ENCODE peak calls at places on chromosomes 4 and X, in seven cellular contexts. One of them, this sample, is unnamed.

GRCh38 chr4:109969909-109970308 is 57.2 kb downstream of the EGF start:
- DNase-seq in stimulated activated CD4-positive, alpha-beta T cell treated with anti-CD3 and anti-CD28 coated beads, Interleukin-2, amount 100 ng/mL, for 48 hours: no peak
- DNase-seq in iPS DF 19.7: no peak
- DNase-seq in M059J: no peak
- DNase-seq in stimulated activated CD8-positive, alpha-beta memory T cell treated with anti-CD3 and anti-CD28 coated beads, Interleukin-4, amount 100 ng/mL, for 24 hours: no peak
- DNase-seq in SK-N-DZ: no peak
- DNase-seq in HTR-8/SVneo: no peak
- DNase-seq in this sample: no peak

GRCh38 chr4:54556587-54556986 is 101.2 kb upstream of the KIT start:
- DNase-seq in stimulated activated CD4-positive, alpha-beta T cell treated with anti-CD3 and anti-CD28 coated beads, Interleukin-2, amount 100 ng/mL, for 48 hours: no peak
- DNase-seq in iPS DF 19.7: no peak
- DNase-seq in M059J: no peak
- DNase-seq in stimulated activated CD8-positive, alpha-beta memory T cell treated with anti-CD3 and anti-CD28 coated beads, Interleukin-4, amount 100 ng/mL, for 24 hours: no peak
- DNase-seq in SK-N-DZ: no peak
- DNase-seq in HTR-8/SVneo: no peak
- DNase-seq in this sample: no peak

GRCh38 chr4:48129307-48130014 is 4.6 kb downstream of the TXK start:
- DNase-seq in stimulated activated CD4-positive, alpha-beta T cell treated with anti-CD3 and anti-CD28 coated beads, Interleukin-2, amount 100 ng/mL, for 48 hours: no peak
- DNase-seq in iPS DF 19.7: no peak
- DNase-seq in M059J: peak
- DNase-seq in stimulated activated CD8-positive, alpha-beta memory T cell treated with anti-CD3 and anti-CD28 coated beads, Interleukin-4, amount 100 ng/mL, for 24 hours: peak
- DNase-seq in SK-N-DZ: no peak
- DNase-seq in HTR-8/SVneo: no peak
- DNase-seq in this sample: no peak

GRCh38 chrX:104098151-104098808 is 14.0 kb upstream of the ZCCHC18 start:
- DNase-seq in stimulated activated CD4-positive, alpha-beta T cell treated with anti-CD3 and anti-CD28 coated beads, Interleukin-2, amount 100 ng/mL, for 48 hours: peak
- DNase-seq in iPS DF 19.7: no peak
- DNase-seq in M059J: peak
- DNase-seq in stimulated activated CD8-positive, alpha-beta memory T cell treated with anti-CD3 and anti-CD28 coated beads, Interleukin-4, amount 100 ng/mL, for 24 hours: peak
- DNase-seq in SK-N-DZ: peak
- DNase-seq in HTR-8/SVneo: no peak
- DNase-seq in this sample: no peak

GRCh38 chr4:184400375-184400870 is 73.9 kb downstream of the IRF2 start:
- DNase-seq in stimulated activated CD4-positive, alpha-beta T cell treated with anti-CD3 and anti-CD28 coated beads, Interleukin-2, amount 100 ng/mL, for 48 hours: no peak
- DNase-seq in iPS DF 19.7: no peak
- DNase-seq in M059J: peak
- DNase-seq in stimulated activated CD8-positive, alpha-beta memory T cell treated with anti-CD3 and anti-CD28 coated beads, Interleukin-4, amount 100 ng/mL, for 24 hours: no peak
- DNase-seq in SK-N-DZ: no peak
- DNase-seq in HTR-8/SVneo: peak
- DNase-seq in this sample: no peak

GRCh38 chrX:120308959-120309872 is 2.0 kb downstream of the TMEM255A start:
- DNase-seq in stimulated activated CD4-positive, alpha-beta T cell treated with anti-CD3 and anti-CD28 coated beads, Interleukin-2, amount 100 ng/mL, for 48 hours: peak
- DNase-seq in iPS DF 19.7: no peak
- DNase-seq in M059J: peak
- DNase-seq in stimulated activated CD8-positive, alpha-beta memory T cell treated with anti-CD3 and anti-CD28 coated beads, Interleukin-4, amount 100 ng/mL, for 24 hours: peak
- DNase-seq in SK-N-DZ: peak
- DNase-seq in HTR-8/SVneo: no peak
- DNase-seq in this sample: no peak

GRCh38 chrX:24647257-24648058 is at the start of gene PCYT1B:
- DNase-seq in stimulated activated CD4-positive, alpha-beta T cell treated with anti-CD3 and anti-CD28 coated beads, Interleukin-2, amount 100 ng/mL, for 48 hours: peak
- DNase-seq in iPS DF 19.7: peak
- DNase-seq in M059J: peak
- DNase-seq in stimulated activated CD8-positive, alpha-beta memory T cell treated with anti-CD3 and anti-CD28 coated beads, Interleukin-4, amount 100 ng/mL, for 24 hours: peak
- DNase-seq in SK-N-DZ: peak
- DNase-seq in HTR-8/SVneo: peak
- DNase-seq in this sample: peak

GRCh38 chrX:128007882-128008281 is 44.3 kb downstream of the ACTRT1 start:
- DNase-seq in stimulated activated CD4-positive, alpha-beta T cell treated with anti-CD3 and anti-CD28 coated beads, Interleukin-2, amount 100 ng/mL, for 48 hours: no peak
- DNase-seq in iPS DF 19.7: no peak
- DNase-seq in M059J: no peak
- DNase-seq in stimulated activated CD8-positive, alpha-beta memory T cell treated with anti-CD3 and anti-CD28 coated beads, Interleukin-4, amount 100 ng/mL, for 24 hours: no peak
- DNase-seq in SK-N-DZ: no peak
- DNase-seq in HTR-8/SVneo: no peak
- DNase-seq in this sample: no peak

GRCh38 chrX:31099536-31100090 is 27.8 kb upstream of the FTHL17 start:
- DNase-seq in stimulated activated CD4-positive, alpha-beta T cell treated with anti-CD3 and anti-CD28 coated beads, Interleukin-2, amount 100 ng/mL, for 48 hours: peak
- DNase-seq in iPS DF 19.7: no peak
- DNase-seq in M059J: no peak
- DNase-seq in stimulated activated CD8-positive, alpha-beta memory T cell treated with anti-CD3 and anti-CD28 coated beads, Interleukin-4, amount 100 ng/mL, for 24 hours: no peak
- DNase-seq in SK-N-DZ: no peak
- DNase-seq in HTR-8/SVneo: no peak
- DNase-seq in this sample: no peak

GRCh38 chr4:172996571-172997216 is 171.9 kb upstream of the GALNT7 start:
- DNase-seq in stimulated activated CD4-positive, alpha-beta T cell treated with anti-CD3 and anti-CD28 coated beads, Interleukin-2, amount 100 ng/mL, for 48 hours: no peak
- DNase-seq in iPS DF 19.7: no peak
- DNase-seq in M059J: peak
- DNase-seq in stimulated activated CD8-positive, alpha-beta memory T cell treated with anti-CD3 and anti-CD28 coated beads, Interleukin-4, amount 100 ng/mL, for 24 hours: no peak
- DNase-seq in SK-N-DZ: no peak
- DNase-seq in HTR-8/SVneo: peak
- DNase-seq in this sample: no peak

GRCh38 chr4:184988611-184989010 is 29.7 kb upstream of the HELT start:
- DNase-seq in stimulated activated CD4-positive, alpha-beta T cell treated with anti-CD3 and anti-CD28 coated beads, Interleukin-2, amount 100 ng/mL, for 48 hours: no peak
- DNase-seq in iPS DF 19.7: no peak
- DNase-seq in M059J: no peak
- DNase-seq in stimulated activated CD8-positive, alpha-beta memory T cell treated with anti-CD3 and anti-CD28 coated beads, Interleukin-4, amount 100 ng/mL, for 24 hours: no peak
- DNase-seq in SK-N-DZ: no peak
- DNase-seq in HTR-8/SVneo: no peak
- DNase-seq in this sample: no peak

GRCh38 chr4:137310593-137311490 is 221.5 kb downstream of the PCDH18 start:
- DNase-seq in stimulated activated CD4-positive, alpha-beta T cell treated with anti-CD3 and anti-CD28 coated beads, Interleukin-2, amount 100 ng/mL, for 48 hours: no peak
- DNase-seq in iPS DF 19.7: no peak
- DNase-seq in M059J: peak
- DNase-seq in stimulated activated CD8-positive, alpha-beta memory T cell treated with anti-CD3 and anti-CD28 coated beads, Interleukin-4, amount 100 ng/mL, for 24 hours: no peak
- DNase-seq in SK-N-DZ: no peak
- DNase-seq in HTR-8/SVneo: peak
- DNase-seq in this sample: no peak

GRCh38 chrX:618761-619450 is 11.7 kb upstream of the SHOX start:
- DNase-seq in stimulated activated CD4-positive, alpha-beta T cell treated with anti-CD3 and anti-CD28 coated beads, Interleukin-2, amount 100 ng/mL, for 48 hours: no peak
- DNase-seq in iPS DF 19.7: no peak
- DNase-seq in M059J: no peak
- DNase-seq in stimulated activated CD8-positive, alpha-beta memory T cell treated with anti-CD3 and anti-CD28 coated beads, Interleukin-4, amount 100 ng/mL, for 24 hours: no peak
- DNase-seq in SK-N-DZ: no peak
- DNase-seq in HTR-8/SVneo: no peak
- DNase-seq in this sample: no peak

GRCh38 chrX:68443155-68443868 is 10.0 kb upstream of the OPHN1 start:
- DNase-seq in stimulated activated CD4-positive, alpha-beta T cell treated with anti-CD3 and anti-CD28 coated beads, Interleukin-2, amount 100 ng/mL, for 48 hours: no peak
- DNase-seq in iPS DF 19.7: no peak
- DNase-seq in M059J: peak
- DNase-seq in stimulated activated CD8-positive, alpha-beta memory T cell treated with anti-CD3 and anti-CD28 coated beads, Interleukin-4, amount 100 ng/mL, for 24 hours: no peak
- DNase-seq in SK-N-DZ: no peak
- DNase-seq in HTR-8/SVneo: no peak
- DNase-seq in this sample: no peak

GRCh38 chrX:65598559-65599147 is 64.1 kb upstream of the LAS1L start:
- DNase-seq in stimulated activated CD4-positive, alpha-beta T cell treated with anti-CD3 and anti-CD28 coated beads, Interleukin-2, amount 100 ng/mL, for 48 hours: no peak
- DNase-seq in iPS DF 19.7: no peak
- DNase-seq in M059J: no peak
- DNase-seq in stimulated activated CD8-positive, alpha-beta memory T cell treated with anti-CD3 and anti-CD28 coated beads, Interleukin-4, amount 100 ng/mL, for 24 hours: no peak
- DNase-seq in SK-N-DZ: no peak
- DNase-seq in HTR-8/SVneo: no peak
- DNase-seq in this sample: no peak

GRCh38 chr4:8744083-8744805 is 127.4 kb downstream of the HMX1 start:
- DNase-seq in stimulated activated CD4-positive, alpha-beta T cell treated with anti-CD3 and anti-CD28 coated beads, Interleukin-2, amount 100 ng/mL, for 48 hours: no peak
- DNase-seq in iPS DF 19.7: no peak
- DNase-seq in M059J: no peak
- DNase-seq in stimulated activated CD8-positive, alpha-beta memory T cell treated with anti-CD3 and anti-CD28 coated beads, Interleukin-4, amount 100 ng/mL, for 24 hours: no peak
- DNase-seq in SK-N-DZ: no peak
- DNase-seq in HTR-8/SVneo: no peak
- DNase-seq in this sample: no peak

GRCh38 chr4:168139336-168139735 is 47.0 kb downstream of the ANXA10 start:
- DNase-seq in stimulated activated CD4-positive, alpha-beta T cell treated with anti-CD3 and anti-CD28 coated beads, Interleukin-2, amount 100 ng/mL, for 48 hours: no peak
- DNase-seq in iPS DF 19.7: no peak
- DNase-seq in M059J: peak
- DNase-seq in stimulated activated CD8-positive, alpha-beta memory T cell treated with anti-CD3 and anti-CD28 coated beads, Interleukin-4, amount 100 ng/mL, for 24 hours: no peak
- DNase-seq in SK-N-DZ: no peak
- DNase-seq in HTR-8/SVneo: no peak
- DNase-seq in this sample: no peak

GRCh38 chrX:48540015-48540350 is 469 bp downstream of the TBC1D25 start:
- DNase-seq in stimulated activated CD4-positive, alpha-beta T cell treated with anti-CD3 and anti-CD28 coated beads, Interleukin-2, amount 100 ng/mL, for 48 hours: peak
- DNase-seq in iPS DF 19.7: no peak
- DNase-seq in M059J: no peak
- DNase-seq in stimulated activated CD8-positive, alpha-beta memory T cell treated with anti-CD3 and anti-CD28 coated beads, Interleukin-4, amount 100 ng/mL, for 24 hours: no peak
- DNase-seq in SK-N-DZ: no peak
- DNase-seq in HTR-8/SVneo: no peak
- DNase-seq in this sample: no peak

GRCh38 chr4:110753461-110753860 is 130.6 kb upstream of the PITX2 start:
- DNase-seq in stimulated activated CD4-positive, alpha-beta T cell treated with anti-CD3 and anti-CD28 coated beads, Interleukin-2, amount 100 ng/mL, for 48 hours: no peak
- DNase-seq in iPS DF 19.7: no peak
- DNase-seq in M059J: no peak
- DNase-seq in stimulated activated CD8-positive, alpha-beta memory T cell treated with anti-CD3 and anti-CD28 coated beads, Interleukin-4, amount 100 ng/mL, for 24 hours: no peak
- DNase-seq in SK-N-DZ: no peak
- DNase-seq in HTR-8/SVneo: no peak
- DNase-seq in this sample: no peak

GRCh38 chr4:143382539-143382938 is 45.9 kb downstream of the GAB1 start:
- DNase-seq in stimulated activated CD4-positive, alpha-beta T cell treated with anti-CD3 and anti-CD28 coated beads, Interleukin-2, amount 100 ng/mL, for 48 hours: no peak
- DNase-seq in iPS DF 19.7: no peak
- DNase-seq in M059J: no peak
- DNase-seq in stimulated activated CD8-positive, alpha-beta memory T cell treated with anti-CD3 and anti-CD28 coated beads, Interleukin-4, amount 100 ng/mL, for 24 hours: no peak
- DNase-seq in SK-N-DZ: no peak
- DNase-seq in HTR-8/SVneo: no peak
- DNase-seq in this sample: no peak

GRCh38 chr4:113289736-113290135 is 240.3 kb downstream of the ANK2 start:
- DNase-seq in stimulated activated CD4-positive, alpha-beta T cell treated with anti-CD3 and anti-CD28 coated beads, Interleukin-2, amount 100 ng/mL, for 48 hours: no peak
- DNase-seq in iPS DF 19.7: no peak
- DNase-seq in M059J: no peak
- DNase-seq in stimulated activated CD8-positive, alpha-beta memory T cell treated with anti-CD3 and anti-CD28 coated beads, Interleukin-4, amount 100 ng/mL, for 24 hours: no peak
- DNase-seq in SK-N-DZ: no peak
- DNase-seq in HTR-8/SVneo: no peak
- DNase-seq in this sample: no peak

GRCh38 chr4:1337376-1337831 is 9.6 kb upstream of the UVSSA start:
- DNase-seq in stimulated activated CD4-positive, alpha-beta T cell treated with anti-CD3 and anti-CD28 coated beads, Interleukin-2, amount 100 ng/mL, for 48 hours: peak
- DNase-seq in iPS DF 19.7: no peak
- DNase-seq in M059J: peak
- DNase-seq in stimulated activated CD8-positive, alpha-beta memory T cell treated with anti-CD3 and anti-CD28 coated beads, Interleukin-4, amount 100 ng/mL, for 24 hours: peak
- DNase-seq in SK-N-DZ: no peak
- DNase-seq in HTR-8/SVneo: no peak
- DNase-seq in this sample: no peak

GRCh38 chr4:58360354-58361133 is 1250.4 kb upstream of the IGFBP7 start:
- DNase-seq in stimulated activated CD4-positive, alpha-beta T cell treated with anti-CD3 and anti-CD28 coated beads, Interleukin-2, amount 100 ng/mL, for 48 hours: no peak
- DNase-seq in iPS DF 19.7: no peak
- DNase-seq in M059J: no peak
- DNase-seq in stimulated activated CD8-positive, alpha-beta memory T cell treated with anti-CD3 and anti-CD28 coated beads, Interleukin-4, amount 100 ng/mL, for 24 hours: no peak
- DNase-seq in SK-N-DZ: no peak
- DNase-seq in HTR-8/SVneo: no peak
- DNase-seq in this sample: no peak

GRCh38 chr4:109078724-109079123 is 223.7 kb downstream of the COL25A1 start:
- DNase-seq in stimulated activated CD4-positive, alpha-beta T cell treated with anti-CD3 and anti-CD28 coated beads, Interleukin-2, amount 100 ng/mL, for 48 hours: no peak
- DNase-seq in iPS DF 19.7: no peak
- DNase-seq in M059J: peak
- DNase-seq in stimulated activated CD8-positive, alpha-beta memory T cell treated with anti-CD3 and anti-CD28 coated beads, Interleukin-4, amount 100 ng/mL, for 24 hours: no peak
- DNase-seq in SK-N-DZ: no peak
- DNase-seq in HTR-8/SVneo: no peak
- DNase-seq in this sample: no peak

GRCh38 chr4:8560265-8561047 is 19.7 kb upstream of the GPR78 start:
- DNase-seq in stimulated activated CD4-positive, alpha-beta T cell treated with anti-CD3 and anti-CD28 coated beads, Interleukin-2, amount 100 ng/mL, for 48 hours: no peak
- DNase-seq in iPS DF 19.7: no peak
- DNase-seq in M059J: peak
- DNase-seq in stimulated activated CD8-positive, alpha-beta memory T cell treated with anti-CD3 and anti-CD28 coated beads, Interleukin-4, amount 100 ng/mL, for 24 hours: no peak
- DNase-seq in SK-N-DZ: no peak
- DNase-seq in HTR-8/SVneo: no peak
- DNase-seq in this sample: no peak

GRCh38 chr4:95314573-95314972 is 234.2 kb downstream of the UNC5C start:
- DNase-seq in stimulated activated CD4-positive, alpha-beta T cell treated with anti-CD3 and anti-CD28 coated beads, Interleukin-2, amount 100 ng/mL, for 48 hours: no peak
- DNase-seq in iPS DF 19.7: no peak
- DNase-seq in M059J: no peak
- DNase-seq in stimulated activated CD8-positive, alpha-beta memory T cell treated with anti-CD3 and anti-CD28 coated beads, Interleukin-4, amount 100 ng/mL, for 24 hours: no peak
- DNase-seq in SK-N-DZ: no peak
- DNase-seq in HTR-8/SVneo: no peak
- DNase-seq in this sample: no peak

GRCh38 chr4:45004847-45005565 is 278.6 kb upstream of the GNPDA2 start:
- DNase-seq in stimulated activated CD4-positive, alpha-beta T cell treated with anti-CD3 and anti-CD28 coated beads, Interleukin-2, amount 100 ng/mL, for 48 hours: no peak
- DNase-seq in iPS DF 19.7: no peak
- DNase-seq in M059J: no peak
- DNase-seq in stimulated activated CD8-positive, alpha-beta memory T cell treated with anti-CD3 and anti-CD28 coated beads, Interleukin-4, amount 100 ng/mL, for 24 hours: no peak
- DNase-seq in SK-N-DZ: no peak
- DNase-seq in HTR-8/SVneo: peak
- DNase-seq in this sample: no peak

GRCh38 chrX:112056886-112057285 is 25.7 kb downstream of the TRPC5 start:
- DNase-seq in stimulated activated CD4-positive, alpha-beta T cell treated with anti-CD3 and anti-CD28 coated beads, Interleukin-2, amount 100 ng/mL, for 48 hours: no peak
- DNase-seq in iPS DF 19.7: no peak
- DNase-seq in M059J: no peak
- DNase-seq in stimulated activated CD8-positive, alpha-beta memory T cell treated with anti-CD3 and anti-CD28 coated beads, Interleukin-4, amount 100 ng/mL, for 24 hours: no peak
- DNase-seq in SK-N-DZ: no peak
- DNase-seq in HTR-8/SVneo: no peak
- DNase-seq in this sample: no peak

GRCh38 chrX:104707572-104707971 is 141.6 kb downstream of the IL1RAPL2 start:
- DNase-seq in stimulated activated CD4-positive, alpha-beta T cell treated with anti-CD3 and anti-CD28 coated beads, Interleukin-2, amount 100 ng/mL, for 48 hours: no peak
- DNase-seq in iPS DF 19.7: no peak
- DNase-seq in M059J: no peak
- DNase-seq in stimulated activated CD8-positive, alpha-beta memory T cell treated with anti-CD3 and anti-CD28 coated beads, Interleukin-4, amount 100 ng/mL, for 24 hours: no peak
- DNase-seq in SK-N-DZ: no peak
- DNase-seq in HTR-8/SVneo: no peak
- DNase-seq in this sample: no peak

GRCh38 chr4:94802091-94802490 is 44.3 kb downstream of the BMPR1B start:
- DNase-seq in stimulated activated CD4-positive, alpha-beta T cell treated with anti-CD3 and anti-CD28 coated beads, Interleukin-2, amount 100 ng/mL, for 48 hours: no peak
- DNase-seq in iPS DF 19.7: no peak
- DNase-seq in M059J: no peak
- DNase-seq in stimulated activated CD8-positive, alpha-beta memory T cell treated with anti-CD3 and anti-CD28 coated beads, Interleukin-4, amount 100 ng/mL, for 24 hours: no peak
- DNase-seq in SK-N-DZ: no peak
- DNase-seq in HTR-8/SVneo: no peak
- DNase-seq in this sample: no peak

GRCh38 chr4:125847518-125847917 is 532.8 kb downstream of the FAT4 start:
- DNase-seq in stimulated activated CD4-positive, alpha-beta T cell treated with anti-CD3 and anti-CD28 coated beads, Interleukin-2, amount 100 ng/mL, for 48 hours: no peak
- DNase-seq in iPS DF 19.7: no peak
- DNase-seq in M059J: no peak
- DNase-seq in stimulated activated CD8-positive, alpha-beta memory T cell treated with anti-CD3 and anti-CD28 coated beads, Interleukin-4, amount 100 ng/mL, for 24 hours: no peak
- DNase-seq in SK-N-DZ: no peak
- DNase-seq in HTR-8/SVneo: no peak
- DNase-seq in this sample: no peak

GRCh38 chrX:16633754-16634153 is 16.2 kb upstream of the S100G start:
- DNase-seq in stimulated activated CD4-positive, alpha-beta T cell treated with anti-CD3 and anti-CD28 coated beads, Interleukin-2, amount 100 ng/mL, for 48 hours: no peak
- DNase-seq in iPS DF 19.7: no peak
- DNase-seq in M059J: no peak
- DNase-seq in stimulated activated CD8-positive, alpha-beta memory T cell treated with anti-CD3 and anti-CD28 coated beads, Interleukin-4, amount 100 ng/mL, for 24 hours: no peak
- DNase-seq in SK-N-DZ: no peak
- DNase-seq in HTR-8/SVneo: no peak
- DNase-seq in this sample: no peak

GRCh38 chr4:168741281-168742173 is 244.7 kb downstream of the PALLD start:
- DNase-seq in stimulated activated CD4-positive, alpha-beta T cell treated with anti-CD3 and anti-CD28 coated beads, Interleukin-2, amount 100 ng/mL, for 48 hours: no peak
- DNase-seq in iPS DF 19.7: no peak
- DNase-seq in M059J: no peak
- DNase-seq in stimulated activated CD8-positive, alpha-beta memory T cell treated with anti-CD3 and anti-CD28 coated beads, Interleukin-4, amount 100 ng/mL, for 24 hours: no peak
- DNase-seq in SK-N-DZ: no peak
- DNase-seq in HTR-8/SVneo: no peak
- DNase-seq in this sample: no peak

GRCh38 chr4:52577285-52577968 is 81.7 kb downstream of the USP46 start:
- DNase-seq in stimulated activated CD4-positive, alpha-beta T cell treated with anti-CD3 and anti-CD28 coated beads, Interleukin-2, amount 100 ng/mL, for 48 hours: no peak
- DNase-seq in iPS DF 19.7: no peak
- DNase-seq in M059J: peak
- DNase-seq in stimulated activated CD8-positive, alpha-beta memory T cell treated with anti-CD3 and anti-CD28 coated beads, Interleukin-4, amount 100 ng/mL, for 24 hours: no peak
- DNase-seq in SK-N-DZ: no peak
- DNase-seq in HTR-8/SVneo: no peak
- DNase-seq in this sample: no peak

GRCh38 chr4:54231419-54232150 is 2.5 kb downstream of the PDGFRA start:
- DNase-seq in stimulated activated CD4-positive, alpha-beta T cell treated with anti-CD3 and anti-CD28 coated beads, Interleukin-2, amount 100 ng/mL, for 48 hours: no peak
- DNase-seq in iPS DF 19.7: no peak
- DNase-seq in M059J: no peak
- DNase-seq in stimulated activated CD8-positive, alpha-beta memory T cell treated with anti-CD3 and anti-CD28 coated beads, Interleukin-4, amount 100 ng/mL, for 24 hours: no peak
- DNase-seq in SK-N-DZ: peak
- DNase-seq in HTR-8/SVneo: no peak
- DNase-seq in this sample: no peak

This sample was measured in iPS DF 6.9.